ENCODE peak calls at places on chromosomes 6 and 20, in nine cellular contexts. One of them, this sample, is unnamed.

GRCh38 chr6:81265106-81265505 is 487.4 kb downstream of the TENT5A start:
- DNase-seq in cardiac fibroblast: peak
- DNase-seq in HEK293T: no peak
- DNase-seq in H7: no peak
- DNase-seq in RPMI8226: no peak
- DNase-seq in NCI-H2081: no peak
- DNase-seq in omental fat pad: no peak
- DNase-seq in RWPE1: no peak
- DNase-seq in T-helper 9 cell: no peak
- DNase-seq in this sample: no peak

GRCh38 chr20:58906894-58907293 is 54.4 kb downstream of the GNAS start:
- DNase-seq in cardiac fibroblast: peak
- DNase-seq in HEK293T: no peak
- DNase-seq in H7: no peak
- DNase-seq in RPMI8226: peak
- DNase-seq in NCI-H2081: no peak
- DNase-seq in omental fat pad: no peak
- DNase-seq in RWPE1: peak
- DNase-seq in T-helper 9 cell: no peak
- DNase-seq in this sample: no peak

GRCh38 chr20:14634666-14635065 is 297.3 kb upstream of the FLRT3 start:
- DNase-seq in cardiac fibroblast: no peak
- DNase-seq in HEK293T: no peak
- DNase-seq in H7: no peak
- DNase-seq in RPMI8226: no peak
- DNase-seq in NCI-H2081: peak
- DNase-seq in omental fat pad: no peak
- DNase-seq in RWPE1: peak
- DNase-seq in T-helper 9 cell: no peak
- DNase-seq in this sample: no peak

GRCh38 chr6:34233867-34234266 is 2.8 kb upstream of the HMGA1 start:
- DNase-seq in cardiac fibroblast: no peak
- DNase-seq in HEK293T: no peak
- DNase-seq in H7: peak
- DNase-seq in RPMI8226: no peak
- DNase-seq in NCI-H2081: no peak
- DNase-seq in omental fat pad: no peak
- DNase-seq in RWPE1: no peak
- DNase-seq in T-helper 9 cell: no peak
- DNase-seq in this sample: no peak

GRCh38 chr6:125872259-125872921 is 81.6 kb downstream of the NCOA7 start:
- DNase-seq in cardiac fibroblast: no peak
- DNase-seq in HEK293T: no peak
- DNase-seq in H7: no peak
- DNase-seq in RPMI8226: no peak
- DNase-seq in NCI-H2081: no peak
- DNase-seq in omental fat pad: no peak
- DNase-seq in RWPE1: no peak
- DNase-seq in T-helper 9 cell: no peak
- DNase-seq in this sample: no peak

GRCh38 chr20:48231253-48231652 is 446.0 kb upstream of the SULF2 start:
- DNase-seq in cardiac fibroblast: no peak
- DNase-seq in HEK293T: no peak
- DNase-seq in H7: no peak
- DNase-seq in RPMI8226: no peak
- DNase-seq in NCI-H2081: no peak
- DNase-seq in omental fat pad: no peak
- DNase-seq in RWPE1: no peak
- DNase-seq in T-helper 9 cell: no peak
- DNase-seq in this sample: no peak

GRCh38 chr20:58900292-58900931 is 47.9 kb downstream of the GNAS start:
- DNase-seq in cardiac fibroblast: peak
- DNase-seq in HEK293T: no peak
- DNase-seq in H7: no peak
- DNase-seq in RPMI8226: no peak
- DNase-seq in NCI-H2081: no peak
- DNase-seq in omental fat pad: no peak
- DNase-seq in RWPE1: no peak
- DNase-seq in T-helper 9 cell: no peak
- DNase-seq in this sample: no peak

GRCh38 chr6:161405418-161405817 is 131.6 kb upstream of the AGPAT4 start:
- DNase-seq in cardiac fibroblast: no peak
- DNase-seq in HEK293T: no peak
- DNase-seq in H7: no peak
- DNase-seq in RPMI8226: no peak
- DNase-seq in NCI-H2081: no peak
- DNase-seq in omental fat pad: no peak
- DNase-seq in RWPE1: no peak
- DNase-seq in T-helper 9 cell: no peak
- DNase-seq in this sample: no peak

GRCh38 chr6:113651120-113651519 is 206.0 kb upstream of the MARCKS start:
- DNase-seq in cardiac fibroblast: no peak
- DNase-seq in HEK293T: no peak
- DNase-seq in H7: no peak
- DNase-seq in RPMI8226: no peak
- DNase-seq in NCI-H2081: no peak
- DNase-seq in omental fat pad: no peak
- DNase-seq in RWPE1: no peak
- DNase-seq in T-helper 9 cell: no peak
- DNase-seq in this sample: no peak

GRCh38 chr20:19205999-19206398 is 6.4 kb upstream of the SLC24A3 start:
- DNase-seq in cardiac fibroblast: peak
- DNase-seq in HEK293T: peak
- DNase-seq in H7: peak
- DNase-seq in RPMI8226: peak
- DNase-seq in NCI-H2081: peak
- DNase-seq in omental fat pad: peak
- DNase-seq in RWPE1: peak
- DNase-seq in T-helper 9 cell: peak
- DNase-seq in this sample: peak

GRCh38 chr20:62122659-62123449 is 579 bp downstream of the LSM14B start:
- DNase-seq in cardiac fibroblast: peak
- DNase-seq in HEK293T: peak
- DNase-seq in H7: peak
- DNase-seq in RPMI8226: peak
- DNase-seq in NCI-H2081: peak
- DNase-seq in omental fat pad: no peak
- DNase-seq in RWPE1: peak
- DNase-seq in T-helper 9 cell: peak
- DNase-seq in this sample: peak

GRCh38 chr20:49452011-49452482 is 30.4 kb downstream of the KCNB1 start:
- DNase-seq in cardiac fibroblast: peak
- DNase-seq in HEK293T: no peak
- DNase-seq in H7: no peak
- DNase-seq in RPMI8226: no peak
- DNase-seq in NCI-H2081: no peak
- DNase-seq in omental fat pad: no peak
- DNase-seq in RWPE1: peak
- DNase-seq in T-helper 9 cell: no peak
- DNase-seq in this sample: no peak

GRCh38 chr6:112382778-112383177 is 35.6 kb downstream of the RFPL4B start:
- DNase-seq in cardiac fibroblast: no peak
- DNase-seq in HEK293T: no peak
- DNase-seq in H7: no peak
- DNase-seq in RPMI8226: no peak
- DNase-seq in NCI-H2081: no peak
- DNase-seq in omental fat pad: no peak
- DNase-seq in RWPE1: no peak
- DNase-seq in T-helper 9 cell: no peak
- DNase-seq in this sample: no peak

GRCh38 chr6:112004397-112005341 is 49.2 kb upstream of the CCN6 start:
- DNase-seq in cardiac fibroblast: no peak
- DNase-seq in HEK293T: no peak
- DNase-seq in H7: no peak
- DNase-seq in RPMI8226: no peak
- DNase-seq in NCI-H2081: no peak
- DNase-seq in omental fat pad: no peak
- DNase-seq in RWPE1: no peak
- DNase-seq in T-helper 9 cell: no peak
- DNase-seq in this sample: no peak

GRCh38 chr6:112298021-112298745 is 43.8 kb upstream of the LAMA4 start:
- DNase-seq in cardiac fibroblast: peak
- DNase-seq in HEK293T: no peak
- DNase-seq in H7: no peak
- DNase-seq in RPMI8226: no peak
- DNase-seq in NCI-H2081: no peak
- DNase-seq in omental fat pad: no peak
- DNase-seq in RWPE1: peak
- DNase-seq in T-helper 9 cell: no peak
- DNase-seq in this sample: no peak

GRCh38 chr20:47662483-47663353 is 122.6 kb downstream of the SULF2 start:
- DNase-seq in cardiac fibroblast: no peak
- DNase-seq in HEK293T: no peak
- DNase-seq in H7: peak
- DNase-seq in RPMI8226: no peak
- DNase-seq in NCI-H2081: no peak
- DNase-seq in omental fat pad: no peak
- DNase-seq in RWPE1: no peak
- DNase-seq in T-helper 9 cell: no peak
- DNase-seq in this sample: no peak

GRCh38 chr6:110814488-110815259 is 595 bp downstream of the CDK19 start:
- DNase-seq in cardiac fibroblast: peak
- DNase-seq in HEK293T: peak
- DNase-seq in H7: peak
- DNase-seq in RPMI8226: peak
- DNase-seq in NCI-H2081: peak
- DNase-seq in omental fat pad: no peak
- DNase-seq in RWPE1: peak
- DNase-seq in T-helper 9 cell: peak
- DNase-seq in this sample: peak

GRCh38 chr6:122651604-122652003 is 41.4 kb downstream of the PKIB start:
- DNase-seq in cardiac fibroblast: peak
- DNase-seq in HEK293T: no peak
- DNase-seq in H7: no peak
- DNase-seq in RPMI8226: no peak
- DNase-seq in NCI-H2081: no peak
- DNase-seq in omental fat pad: no peak
- DNase-seq in RWPE1: no peak
- DNase-seq in T-helper 9 cell: no peak
- DNase-seq in this sample: no peak

GRCh38 chr20:11978496-11978895 is 60.8 kb downstream of the BTBD3 start:
- DNase-seq in cardiac fibroblast: no peak
- DNase-seq in HEK293T: no peak
- DNase-seq in H7: no peak
- DNase-seq in RPMI8226: no peak
- DNase-seq in NCI-H2081: no peak
- DNase-seq in omental fat pad: no peak
- DNase-seq in RWPE1: no peak
- DNase-seq in T-helper 9 cell: no peak
- DNase-seq in this sample: no peak

GRCh38 chr6:2960935-2961334 is 10.4 kb downstream of the SERPINB6 start:
- DNase-seq in cardiac fibroblast: no peak
- DNase-seq in HEK293T: no peak
- DNase-seq in H7: peak
- DNase-seq in RPMI8226: no peak
- DNase-seq in NCI-H2081: no peak
- DNase-seq in omental fat pad: no peak
- DNase-seq in RWPE1: no peak
- DNase-seq in T-helper 9 cell: no peak
- DNase-seq in this sample: no peak

GRCh38 chr6:142681099-142681498 is 263.9 kb downstream of the HIVEP2 start:
- DNase-seq in cardiac fibroblast: no peak
- DNase-seq in HEK293T: no peak
- DNase-seq in H7: no peak
- DNase-seq in RPMI8226: no peak
- DNase-seq in NCI-H2081: no peak
- DNase-seq in omental fat pad: no peak
- DNase-seq in RWPE1: no peak
- DNase-seq in T-helper 9 cell: no peak
- DNase-seq in this sample: no peak

GRCh38 chr20:53613748-53614147 is 20.1 kb upstream of the ZNF217 start:
- DNase-seq in cardiac fibroblast: peak
- DNase-seq in HEK293T: no peak
- DNase-seq in H7: no peak
- DNase-seq in RPMI8226: no peak
- DNase-seq in NCI-H2081: no peak
- DNase-seq in omental fat pad: no peak
- DNase-seq in RWPE1: no peak
- DNase-seq in T-helper 9 cell: no peak
- DNase-seq in this sample: no peak

GRCh38 chr6:44942201-44942600 is 385.9 kb upstream of the RUNX2 start:
- DNase-seq in cardiac fibroblast: no peak
- DNase-seq in HEK293T: no peak
- DNase-seq in H7: no peak
- DNase-seq in RPMI8226: no peak
- DNase-seq in NCI-H2081: peak
- DNase-seq in omental fat pad: no peak
- DNase-seq in RWPE1: peak
- DNase-seq in T-helper 9 cell: no peak
- DNase-seq in this sample: no peak

GRCh38 chr6:143755301-143755744 is 77.6 kb downstream of the PHACTR2 start:
- DNase-seq in cardiac fibroblast: peak
- DNase-seq in HEK293T: peak
- DNase-seq in H7: no peak
- DNase-seq in RPMI8226: no peak
- DNase-seq in NCI-H2081: no peak
- DNase-seq in omental fat pad: no peak
- DNase-seq in RWPE1: no peak
- DNase-seq in T-helper 9 cell: no peak
- DNase-seq in this sample: no peak

GRCh38 chr6:5746392-5747140 is 260.2 kb downstream of the NRN1 start:
- DNase-seq in cardiac fibroblast: no peak
- DNase-seq in HEK293T: peak
- DNase-seq in H7: peak
- DNase-seq in RPMI8226: no peak
- DNase-seq in NCI-H2081: peak
- DNase-seq in omental fat pad: no peak
- DNase-seq in RWPE1: no peak
- DNase-seq in T-helper 9 cell: no peak
- DNase-seq in this sample: peak

GRCh38 chr6:30480536-30481156 is 8.7 kb upstream of the HLA-E start:
- DNase-seq in cardiac fibroblast: no peak
- DNase-seq in HEK293T: no peak
- DNase-seq in H7: peak
- DNase-seq in RPMI8226: peak
- DNase-seq in NCI-H2081: no peak
- DNase-seq in omental fat pad: no peak
- DNase-seq in RWPE1: no peak
- DNase-seq in T-helper 9 cell: peak
- DNase-seq in this sample: no peak

This sample was measured in NCI-H774.